ENCODE peak calls at places on chromosome 22, in seven cellular contexts. I is H1, Z is SK-N-SH, X is GM23338, T is fibroblast of lung, G is K562, N is IMR-90. E is an unnamed sample.

GRCh38 chr22:42688241-42688913 is 32.3 kb downstream of the A4GALT start:
- DNase-seq in I (no peak), Z (peak; percentile 45), X (peak; percentile 70), T (peak; percentile 98), G (peak; percentile 27), N (peak; percentile 93), E (peak; percentile 94)

GRCh38 chr22:48560836-48561235 is 1266.8 kb downstream of the BRD1 start:
- DNase-seq in I (no peak), Z (no peak), X (no peak), T (no peak), G (no peak), N (no peak), E (no peak)

GRCh38 chr22:42114721-42115120 is 15.9 kb downstream of the CYP2D6 start:
- DNase-seq in I (no peak), Z (no peak), X (peak; percentile 86), T (peak; percentile 52), G (no peak), N (peak; percentile 6), E (peak; percentile 80)

GRCh38 chr22:33438273-33438672 is 380.1 kb upstream of the SYN3 start:
- DNase-seq in I (no peak), Z (no peak), X (no peak), T (peak; percentile 62), G (no peak), N (peak; percentile 89), E (peak; percentile 32)

GRCh38 chr22:43118024-43118849 is 7.7 kb downstream of the BIK start:
- DNase-seq in I (no peak), Z (no peak), X (no peak), T (no peak), G (no peak), N (no peak), E (no peak)

GRCh38 chr22:36891646-36892045 is 21.8 kb upstream of the CSF2RB start:
- DNase-seq in I (no peak), Z (no peak), X (no peak), T (no peak), G (no peak), N (no peak), E (no peak)

GRCh38 chr22:44403166-44403565 is 90.4 kb upstream of the SHISAL1 start:
- DNase-seq in I (no peak), Z (no peak), X (no peak), T (no peak), G (no peak), N (no peak), E (no peak)

GRCh38 chr22:43488937-43489336 is 77.1 kb downstream of the MPPED1 start:
- DNase-seq in I (no peak), Z (no peak), X (no peak), T (no peak), G (no peak), N (no peak), E (no peak)

GRCh38 chr22:41915035-41915782 is at the start of gene SHISA8:
- DNase-seq in I (no peak), Z (peak; percentile 70), X (peak; percentile 73), T (no peak), G (peak; percentile 72), N (peak; percentile 7), E (peak; percentile 80)

GRCh38 chr22:49847751-49848689 is 5.6 kb upstream of the ZBED4 start:
- DNase-seq in I (no peak), Z (peak; percentile 75), X (peak; percentile 58), T (no peak), G (no peak), N (no peak), E (no peak)

GRCh38 chr22:19050117-19050516 is 72.1 kb downstream of the DGCR2 start:
- DNase-seq in I (no peak), Z (no peak), X (no peak), T (no peak), G (no peak), N (no peak), E (no peak)

GRCh38 chr22:29083576-29084566 is 11.0 kb downstream of the KREMEN1 start:
- DNase-seq in I (no peak), Z (no peak), X (no peak), T (no peak), G (no peak), N (peak; percentile 25), E (no peak)

GRCh38 chr22:39496131-39496838 is 5.8 kb upstream of the MIEF1 start:
- DNase-seq in I (no peak), Z (peak; percentile 50), X (peak; percentile 91), T (peak; percentile 60), G (peak; percentile 51), N (peak; percentile 57), E (peak; percentile 89)

GRCh38 chr22:49181431-49181830 is 646.2 kb downstream of the BRD1 start:
- DNase-seq in I (no peak), Z (no peak), X (no peak), T (no peak), G (no peak), N (no peak), E (no peak)

GRCh38 chr22:19117111-19117512 is 5.1 kb downstream of the DGCR2 start:
- DNase-seq in I (no peak), Z (no peak), X (no peak), T (no peak), G (no peak), N (no peak), E (peak; percentile 19)

GRCh38 chr22:32206774-32207758 is 2.2 kb upstream of the RFPL2 start:
- DNase-seq in I (no peak), Z (peak; percentile 32), X (peak; percentile 86), T (no peak), G (no peak), N (no peak), E (peak; percentile 39)

GRCh38 chr22:48729499-48730171 is 1098.0 kb downstream of the BRD1 start:
- DNase-seq in I (no peak), Z (no peak), X (no peak), T (no peak), G (no peak), N (no peak), E (no peak)

GRCh38 chr22:19121631-19122142 is 525 bp downstream of the DGCR2 start:
- DNase-seq in I (no peak), Z (peak; percentile 77), X (peak; percentile 70), T (peak; percentile 32), G (peak; percentile 88), N (peak; percentile 7), E (peak; percentile 82)

GRCh38 chr22:44389926-44390925 is 77.5 kb upstream of the SHISAL1 start:
- DNase-seq in I (no peak), Z (peak; percentile 53), X (no peak), T (no peak), G (no peak), N (no peak), E (no peak)

GRCh38 chr22:24706732-24707476 is 67.6 kb downstream of the PIWIL3 start:
- DNase-seq in I (no peak), Z (no peak), X (no peak), T (no peak), G (no peak), N (no peak), E (no peak)

GRCh38 chr22:48442663-48443062 is 1385.0 kb downstream of the BRD1 start:
- DNase-seq in I (no peak), Z (no peak), X (no peak), T (no peak), G (no peak), N (no peak), E (no peak)

GRCh38 chr22:44384563-44384940 is 71.8 kb upstream of the SHISAL1 start:
- DNase-seq in I (no peak), Z (no peak), X (no peak), T (no peak), G (no peak), N (no peak), E (no peak)

GRCh38 chr22:43561421-43562178 is 149.8 kb downstream of the MPPED1 start:
- DNase-seq in I (no peak), Z (peak; percentile 74), X (no peak), T (no peak), G (no peak), N (no peak), E (no peak)

GRCh38 chr22:28977050-28977449 is 84.6 kb downstream of the C22orf31 start:
- DNase-seq in I (no peak), Z (no peak), X (peak; percentile 42), T (no peak), G (no peak), N (no peak), E (no peak)

GRCh38 chr22:32806296-32806695 is 4.8 kb downstream of the TIMP3 start:
- DNase-seq in I (no peak), Z (no peak), X (no peak), T (peak; percentile 21), G (no peak), N (no peak), E (no peak)

GRCh38 chr22:30386960-30387848 is at the start of gene RNF215:
- DNase-seq in I (peak; percentile 77), Z (peak; percentile 99), X (peak; percentile 97), T (peak; percentile 71), G (peak; percentile 90), N (peak; percentile 64), E (peak; percentile 93)
- H2AFZ ChIP-seq in I (peak within 1 kb of the TSS; percentile 75), Z (peak within 1 kb of the TSS; percentile 88), X (peak within 1 kb of the TSS; percentile 94), T (peak within 1 kb of the TSS; percentile 85), G (peak within 1 kb of the TSS; percentile 87), N (peak within 1 kb of the TSS; percentile 100), E (peak within 1 kb of the TSS; percentile 94)

GRCh38 chr22:27387561-27387960 is 414.0 kb downstream of the MN1 start:
- DNase-seq in I (no peak), Z (no peak), X (no peak), T (no peak), G (no peak), N (no peak), E (no peak)

GRCh38 chr22:27388090-27388600 is 413.4 kb downstream of the MN1 start:
- DNase-seq in I (no peak), Z (no peak), X (no peak), T (no peak), G (no peak), N (no peak), E (no peak)

GRCh38 chr22:27385261-27385998 is 416.1 kb downstream of the MN1 start:
- DNase-seq in I (no peak), Z (no peak), X (no peak), T (no peak), G (no peak), N (no peak), E (no peak)

GRCh38 chr22:27383896-27384295 is 417.7 kb downstream of the MN1 start:
- DNase-seq in I (no peak), Z (no peak), X (no peak), T (no peak), G (no peak), N (no peak), E (no peak)

DNA sequence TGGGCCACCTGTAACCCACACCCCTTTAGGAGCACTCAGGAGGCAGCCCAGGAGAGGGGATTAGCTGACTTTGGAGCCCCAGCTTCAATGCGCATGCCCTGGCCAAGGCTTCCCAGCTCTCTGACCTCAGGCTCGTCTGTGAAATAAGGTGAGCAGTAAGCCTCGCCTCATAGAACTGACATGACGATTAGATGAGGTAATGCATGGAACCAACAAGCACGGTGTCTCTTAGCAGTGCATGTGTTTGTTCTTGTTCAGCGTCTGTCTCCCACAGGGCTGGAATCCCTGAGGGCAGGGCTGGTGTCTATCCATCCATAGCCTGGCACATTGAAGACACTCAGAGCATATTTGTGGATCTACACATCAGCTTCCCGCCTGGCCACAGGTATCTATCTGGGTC is 415.4 kb downstream of the MN1 start:
- DNase-seq in I (no peak), Z (no peak), X (no peak), T (no peak), G (no peak), N (no peak), E (peak; percentile 49)
- H2AFZ ChIP-seq in I (no peak overlapping the region), Z (no peak overlapping the region), X (no peak overlapping the region), T (no peak overlapping the region), G (no peak overlapping the region), N (no peak overlapping the region), E (no peak overlapping the region)

GRCh38 chr22:38412435-38413084 is 42.4 kb downstream of the KCNJ4 start:
- DNase-seq in I (no peak), Z (peak; percentile 85), X (peak; percentile 66), T (no peak), G (peak; percentile 82), N (no peak), E (peak; percentile 5)
- H2AFZ ChIP-seq in I (no peak overlapping the region), Z (peak overlapping the region; percentile 41), X (peak overlapping the region; percentile 91), T (no peak overlapping the region), G (peak overlapping the region; percentile 57), N (peak overlapping the region; percentile 76), E (no peak overlapping the region)

GRCh38 chr22:46286941-46287872 is 9.5 kb upstream of the GTSE1 start:
- DNase-seq in I (no peak), Z (no peak), X (no peak), T (no peak), G (no peak), N (no peak), E (no peak)
- H2AFZ ChIP-seq in I (no peak overlapping the region), Z (no peak overlapping the region), X (no peak overlapping the region), T (no peak overlapping the region), G (no peak overlapping the region), N (no peak overlapping the region), E (no peak overlapping the region)